ENCODE peak calls at places on chromosomes 5 and 9, in five cellular contexts. Z, E, U, I and T are unnamed samples.

GRCh38 chr5:31825775-31826068 is 186.8 kb downstream of the PDZD2 start:
- DNase-seq in U (no peak), Z (no peak), E (no peak), I (no peak), T (no peak)

GRCh38 chr5:38796000-38796738 is 49.6 kb upstream of the OSMR start:
- DNase-seq in E (peak), U (peak), I (no peak), Z (no peak), T (peak)

GRCh38 chr5:128684951-128685350 is 146.9 kb upstream of the FBN2 start:
- DNase-seq in U (peak), E (no peak), I (no peak), Z (no peak), T (peak)

GRCh38 chr9:99373912-99374311 is 151.8 kb downstream of the SEC61B start:
- DNase-seq in U (no peak), I (no peak), Z (no peak), E (no peak), T (no peak)

GRCh38 chr9:129612123-129612522 is 8.8 kb downstream of the C9orf50 start:
- DNase-seq in U (no peak), I (no peak), E (no peak), Z (no peak), T (no peak)

GRCh38 chr9:135939351-135940265 is 21.6 kb downstream of the UBAC1 start:
- DNase-seq in Z (peak), E (no peak), I (no peak), U (no peak), T (no peak)

GRCh38 chr5:168578506-168579205 is 512 bp downstream of the PANK3 start:
- DNase-seq in Z (no peak), I (no peak), U (no peak), E (no peak), T (no peak)

GRCh38 chr9:23044549-23044948 is 597.9 kb downstream of the DMRTA1 start:
- DNase-seq in I (no peak), Z (no peak), E (no peak), U (peak), T (no peak)

GRCh38 chr5:179873176-179873575 is 14.6 kb upstream of the MRNIP start:
- DNase-seq in I (no peak), Z (no peak), U (no peak), E (no peak), T (no peak)

GRCh38 chr5:114261989-114262388 is 99.9 kb upstream of the KCNN2 start:
- DNase-seq in U (no peak), Z (no peak), E (no peak), I (no peak), T (no peak)